ENCODE peak calls at places on chromosome 5, in ten cellular contexts. Q is activated T-helper 1 cell treated with anti-CD3 and anti-CD28 coated beads, Interleukin-12 subunit alpha, Interleukin-12 subunit beta, Interleukin-2, Interleukin-4 antibody, amounts not matched to agents 30 ng/mL and 10 ng/mL and 1 ng/mL, durations not matched to agents 14 hours and 24 hours and 36 hours; H is HTR-8/SVneo; S is Caki2; N is naive thymus-derived CD8-positive, alpha-beta T cell; E is head of caudate nucleus; I is NCI-H1417; Z is DMS53; P is NCI-H774; J is stromal cell of bone marrow. T is an unnamed sample.

GRCh38 chr5:112717506-112718082 is 20.1 kb upstream of the APC start:
- DNase-seq in S (no peak), E (no peak), N (no peak), J (no peak), P (no peak), H (no peak), I (no peak), Q (no peak), Z (no peak), T (no peak)

GRCh38 chr5:122163151-122164069 is 34.1 kb downstream of the ZNF474 start:
- DNase-seq in J (peak; percentile 96), I (no peak), Q (no peak), S (peak; percentile 59), E (no peak), H (peak; percentile 40), N (no peak), P (no peak), Z (peak; percentile 36), T (no peak)

GRCh38 chr5:140131967-140132409 is 6.3 kb downstream of the IGIP start:
- DNase-seq in I (no peak), E (no peak), P (no peak), Q (no peak), J (peak; percentile 91), N (no peak), S (no peak), H (peak; percentile 62), Z (peak; percentile 57), T (no peak)

GRCh38 chr5:34598177-34598794 is 57.8 kb upstream of the RAI14 start:
- DNase-seq in H (peak; percentile 91), P (no peak), N (no peak), E (no peak), J (peak; percentile 90), Q (no peak), S (peak; percentile 93), Z (no peak), I (no peak), T (no peak)

GRCh38 chr5:68464424-68464823 is 248.9 kb downstream of the PIK3R1 start:
- DNase-seq in H (peak; percentile 5), Z (peak; percentile 6), E (no peak), I (no peak), S (peak; percentile 48), Q (peak; percentile 24), N (no peak), J (no peak), P (no peak), T (no peak)

GRCh38 chr5:40478766-40479165 is 200.9 kb upstream of the PTGER4 start:
- DNase-seq in N (no peak), Q (no peak), Z (no peak), J (no peak), E (no peak), S (no peak), I (no peak), P (no peak), H (no peak), T (no peak)

GRCh38 chr5:75021229-75021628 is 31.1 kb downstream of the GCNT4 start:
- DNase-seq in Q (no peak), J (no peak), Z (no peak), P (no peak), E (no peak), N (no peak), I (no peak), S (no peak), H (no peak), T (no peak)

GRCh38 chr5:62190931-62191330 is 115.1 kb upstream of the KIF2A start:
- DNase-seq in S (no peak), J (no peak), E (no peak), N (no peak), Q (no peak), H (no peak), I (no peak), Z (no peak), P (no peak), T (no peak)

GRCh38 chr5:2160811-2161210 is 278.1 kb upstream of the IRX4 start:
- DNase-seq in E (no peak), N (no peak), H (no peak), Z (no peak), Q (no peak), S (no peak), J (no peak), P (no peak), I (no peak), T (no peak)

GRCh38 chr5:82164109-82164956 is 113.8 kb downstream of the RPS23 start:
- DNase-seq in N (no peak), I (no peak), Q (no peak), P (no peak), Z (peak; percentile 65), S (peak; percentile 66), J (peak; percentile 59), E (no peak), H (no peak), T (no peak)

GRCh38 chr5:10584714-10585113 is 20.8 kb downstream of the ANKRD33B start:
- DNase-seq in Q (no peak), H (no peak), I (no peak), S (no peak), N (no peak), J (no peak), E (no peak), P (no peak), Z (no peak), T (no peak)

GRCh38 chr5:134110382-134110781 is 4.1 kb upstream of the TCF7 start:
- DNase-seq in H (no peak), Q (no peak), S (no peak), I (peak; percentile 5), J (no peak), N (no peak), P (no peak), Z (no peak), E (no peak), T (no peak)

GRCh38 chr5:81904166-81904565 is 67.7 kb upstream of the ATG10 start:
- DNase-seq in Z (no peak), I (no peak), P (no peak), J (no peak), S (no peak), Q (no peak), E (no peak), N (no peak), H (no peak), T (no peak)

GRCh38 chr5:98631311-98632054 is 142.0 kb upstream of the RGMB start:
- DNase-seq in N (no peak), H (peak; percentile 58), Q (no peak), P (no peak), J (peak; percentile 60), I (no peak), S (peak; percentile 55), E (no peak), Z (no peak), T (no peak)

GRCh38 chr5:56279291-56279690 is 46.2 kb upstream of the ANKRD55 start:
- DNase-seq in N (no peak), J (no peak), E (no peak), I (no peak), Q (no peak), S (no peak), H (no peak), Z (no peak), P (no peak), T (no peak)

GRCh38 chr5:159412284-159413046 is 82.2 kb upstream of the IL12B start:
- DNase-seq in Z (no peak), N (peak; percentile 45), E (no peak), Q (peak; percentile 81), H (no peak), J (no peak), P (no peak), S (no peak), I (no peak), T (peak; percentile 36)

GRCh38 chr5:1649554-1649953 is 125.8 kb upstream of the LPCAT1 start:
- DNase-seq in N (no peak), P (no peak), E (no peak), J (no peak), S (no peak), I (no peak), Q (no peak), Z (no peak), H (no peak), T (no peak)

GRCh38 chr5:141879941-141880738 is 1.9 kb upstream of the PCDH1 start:
- DNase-seq in N (no peak), H (no peak), J (no peak), I (no peak), P (no peak), S (no peak), Q (no peak), E (peak; percentile 71), Z (no peak), T (no peak)

GRCh38 chr5:636951-637350 is 24.8 kb downstream of the CEP72 start:
- DNase-seq in Z (no peak), J (no peak), N (no peak), Q (no peak), P (no peak), E (no peak), H (no peak), S (no peak), I (no peak), T (no peak)

GRCh38 chr5:37717613-37718431 is 122.0 kb downstream of the GDNF start:
- DNase-seq in N (no peak), J (no peak), S (peak; percentile 77), E (no peak), Z (peak; percentile 93), Q (no peak), H (peak; percentile 84), I (peak; percentile 94), P (peak; percentile 83), T (no peak)

GRCh38 chr5:116990010-116990409 is 415.4 kb upstream of the SEMA6A start:
- DNase-seq in H (no peak), I (no peak), Q (no peak), E (peak; percentile 22), J (no peak), S (no peak), N (no peak), Z (no peak), P (no peak), T (no peak)

GRCh38 chr5:176500511-176500910 is 36.7 kb downstream of the RNF44 start:
- DNase-seq in P (no peak), S (no peak), N (no peak), H (no peak), E (no peak), J (no peak), I (no peak), Z (no peak), Q (no peak), T (no peak)

GRCh38 chr5:164375051-164375450 is 869.6 kb downstream of the MAT2B start:
- DNase-seq in Z (no peak), Q (no peak), H (no peak), E (no peak), S (no peak), I (no peak), P (no peak), N (no peak), J (no peak), T (no peak)

GRCh38 chr5:64635056-64635686 is 55.1 kb upstream of the SHISAL2B start:
- DNase-seq in Q (no peak), P (no peak), N (no peak), E (no peak), I (peak; percentile 59), H (no peak), Z (peak; percentile 57), S (no peak), J (no peak), T (no peak)

GRCh38 chr5:67526793-67527192 is 330.2 kb upstream of the CD180 start:
- DNase-seq in P (no peak), I (no peak), N (no peak), H (no peak), Z (no peak), E (no peak), Q (no peak), S (no peak), J (no peak), T (no peak)

GRCh38 chr5:77679791-77680190 is 41.3 kb upstream of the OTP start:
- DNase-seq in S (no peak), Q (no peak), I (no peak), N (no peak), H (peak; percentile 10), E (no peak), J (peak; percentile 61), Z (no peak), P (no peak), T (peak; percentile 2)

GRCh38 chr5:98785244-98785643 is 11.8 kb downstream of the RGMB start:
- DNase-seq in P (no peak), Q (no peak), Z (no peak), E (peak; percentile 24), J (no peak), N (no peak), H (no peak), I (no peak), S (no peak), T (no peak)

GRCh38 chr5:36177715-36178556 is 26.0 kb downstream of the SKP2 start:
- DNase-seq in I (peak; percentile 19), H (peak; percentile 31), P (peak; percentile 17), Q (no peak), N (no peak), Z (peak; percentile 65), E (no peak), S (peak; percentile 16), J (peak; percentile 27), T (no peak)